ENCODE peak calls at places on chromosomes 5 and 9, in five cellular contexts. U is endodermal cell, E is Peyer's patch, V is endothelial cell, C is ovary. R is an unnamed sample.

GRCh38 chr9:88991066-88992030 is at the start of gene S1PR3:
- DNase-seq in E (no peak), C (peak), U (peak), V (peak), R (peak)

GRCh38 chr5:56279979-56280378 is 46.8 kb upstream of the ANKRD55 start:
- DNase-seq in V (no peak), U (no peak), C (no peak), E (no peak), R (no peak)

GRCh38 chr5:33275921-33276705 is 164.7 kb upstream of the TARS1 start:
- DNase-seq in C (no peak), U (no peak), V (no peak), E (no peak), R (no peak)

GRCh38 chr9:107033974-107034373 is 171.0 kb downstream of the ZNF462 start:
- DNase-seq in E (no peak), U (no peak), V (no peak), C (no peak), R (no peak)

GRCh38 chr5:140202078-140202477 is 27.1 kb downstream of the CYSTM1 start:
- DNase-seq in U (no peak), E (no peak), V (no peak), C (no peak), R (no peak)

GRCh38 chr5:55597014-55597981 is 62.5 kb upstream of the PLPP1 start:
- DNase-seq in V (no peak), C (peak), U (no peak), E (no peak), R (peak)

GRCh38 chr9:136806067-136806466 is 1.7 kb upstream of the RABL6 start:
- DNase-seq in V (no peak), C (no peak), U (no peak), E (no peak), R (no peak)

GRCh38 chr5:11046160-11046559 is 285.1 kb upstream of the DAP start:
- DNase-seq in V (no peak), E (no peak), U (peak), C (no peak), R (no peak)

GRCh38 chr9:93669958-93670207 is 93.5 kb downstream of the PHF2 start:
- DNase-seq in C (peak), V (no peak), E (peak), U (no peak), R (no peak)

GRCh38 chr5:74028406-74028805 is 402.4 kb downstream of the ARHGEF28 start:
- DNase-seq in V (no peak), C (no peak), U (no peak), E (no peak), R (no peak)

GRCh38 chr5:107671742-107672211 is 1.0 kb upstream of the EFNA5 start:
- DNase-seq in V (no peak), E (no peak), U (peak), C (no peak), R (no peak)

GRCh38 chr5:126450388-126450787 is 27.2 kb downstream of the GRAMD2B start:
- DNase-seq in C (no peak), V (no peak), U (no peak), E (no peak), R (no peak)

GRCh38 chr5:90201923-90202322 is 207.6 kb downstream of the CETN3 start:
- DNase-seq in V (no peak), U (no peak), E (no peak), C (no peak), R (no peak)

GRCh38 chr9:97740848-97741821 is 44.0 kb upstream of the XPA start:
- DNase-seq in E (peak), V (peak), U (peak), C (peak), R (no peak)

GRCh38 chr5:111454198-111454606 is 58.1 kb downstream of the STARD4 start:
- DNase-seq in E (no peak), V (no peak), C (no peak), U (no peak), R (no peak)

GRCh38 chr9:130937146-130938076 is 1.6 kb downstream of the FIBCD1 start:
- DNase-seq in V (no peak), E (no peak), C (no peak), U (peak), R (no peak)

GRCh38 chr5:6682239-6682638 is 31.0 kb upstream of the TENT4A start:
- DNase-seq in U (peak), V (no peak), C (no peak), E (no peak), R (no peak)

GRCh38 chr5:143225511-143225910 is 178.0 kb downstream of the NR3C1 start:
- DNase-seq in V (no peak), E (no peak), C (no peak), U (no peak), R (no peak)

GRCh38 chr9:97529363-97530076 is 28.1 kb downstream of the TMOD1 start:
- DNase-seq in V (no peak), E (no peak), U (no peak), C (peak), R (no peak)

GRCh38 chr5:19630875-19631274 is 357.1 kb downstream of the CDH18 start:
- DNase-seq in E (no peak), C (no peak), U (no peak), V (no peak), R (no peak)

GRCh38 chr9:3337515-3337914 is 188.3 kb downstream of the RFX3 start:
- DNase-seq in C (no peak), E (no peak), U (no peak), V (no peak), R (no peak)

DNA sequence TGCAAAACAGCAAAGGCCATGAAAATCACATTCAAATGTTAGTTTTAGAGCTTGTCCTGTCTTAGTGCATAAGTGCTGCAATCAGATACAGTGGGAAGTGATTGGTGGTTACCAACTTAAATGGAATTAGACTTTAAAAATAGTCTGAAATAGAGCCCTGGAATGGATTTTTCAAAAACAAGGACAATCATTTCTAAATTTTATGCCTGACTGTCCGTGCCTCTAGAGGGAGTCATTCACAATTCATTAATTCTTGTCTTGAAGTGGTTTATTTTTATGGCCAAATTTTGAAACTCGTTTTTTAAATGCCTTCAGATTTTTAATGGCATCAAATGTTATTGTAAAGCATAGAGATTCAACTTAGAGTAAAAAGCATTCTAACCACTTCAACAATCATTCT is 561.8 kb upstream of the DAB2 start:
- DNase-seq in C (no peak), E (no peak), U (no peak), V (no peak), R (no peak)
- TF ChIP-seq CTCF in C (no peak), E (no peak), U (peak), V (no peak), R (peak)

DNA sequence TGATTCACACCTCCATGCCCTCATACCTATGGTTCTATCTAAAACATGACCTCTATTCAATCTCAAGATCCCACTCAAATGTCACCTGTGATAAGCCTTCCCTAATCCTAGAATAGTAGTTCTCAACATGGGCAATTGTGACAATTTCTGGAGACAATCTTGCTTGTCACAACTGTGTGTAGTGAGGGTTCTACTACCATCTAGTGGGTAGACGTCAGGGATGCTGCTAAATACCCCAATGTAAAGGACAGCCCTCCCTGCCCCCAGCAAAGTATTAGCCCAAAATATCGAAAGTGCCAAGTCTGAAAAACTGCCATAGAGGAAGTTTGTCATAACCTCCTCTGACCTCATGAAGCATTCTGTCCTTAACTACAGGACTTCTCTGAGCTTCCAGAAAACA is 32.0 kb downstream of the TBCA start:
- DNase-seq in C (no peak), E (no peak), U (no peak), V (no peak), R (no peak)
- TF ChIP-seq CTCF in C (no peak), E (no peak), U (peak), V (no peak), R (no peak)

GRCh38 chr5:148368299-148368698 is 15.5 kb upstream of the FBXO38 start:
- DNase-seq in E (no peak), C (no peak), V (no peak), U (no peak), R (no peak)

GRCh38 chr5:148374693-148375360 is 8.9 kb upstream of the FBXO38 start:
- DNase-seq in E (no peak), C (peak), V (peak), U (peak), R (no peak)

GRCh38 chr5:148376198-148376597 is 7.6 kb upstream of the FBXO38 start:
- DNase-seq in V (no peak), U (no peak), E (no peak), C (no peak), R (no peak)

GRCh38 chr5:148372883-148373282 is 10.9 kb upstream of the FBXO38 start:
- DNase-seq in U (no peak), E (no peak), C (no peak), V (no peak), R (no peak)

DNA sequence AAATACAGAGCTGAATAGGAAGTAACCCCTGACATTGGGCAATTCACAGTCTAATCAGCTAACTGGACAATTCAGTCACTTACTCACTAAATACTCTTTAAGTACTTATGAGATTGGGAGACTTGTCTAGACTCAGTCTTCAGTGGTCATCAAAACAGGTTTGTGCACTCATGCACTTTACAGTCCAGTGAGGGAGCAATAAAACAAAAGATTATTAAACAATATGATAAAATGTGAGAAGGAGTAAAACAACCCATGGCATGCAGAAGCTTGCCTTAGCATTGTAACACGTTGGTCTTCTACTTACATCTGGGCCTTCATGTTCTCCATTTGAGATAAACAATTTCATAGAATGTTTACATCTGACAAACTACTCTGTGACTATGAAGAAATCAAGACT is 11.4 kb upstream of the FBXO38 start:
- DNase-seq in C (no peak), E (no peak), U (no peak), V (no peak), R (no peak)
- TF ChIP-seq CTCF in C (no peak), E (no peak), U (no peak), V (no peak), R (no peak)

GRCh38 chr5:113606298-113607134 is 93.0 kb downstream of the YTHDC2 start:
- DNase-seq in U (peak), V (peak), C (peak), E (no peak), R (no peak)
- TF ChIP-seq CTCF in U (peak), V (peak), C (peak), E (peak), R (peak)

DNA sequence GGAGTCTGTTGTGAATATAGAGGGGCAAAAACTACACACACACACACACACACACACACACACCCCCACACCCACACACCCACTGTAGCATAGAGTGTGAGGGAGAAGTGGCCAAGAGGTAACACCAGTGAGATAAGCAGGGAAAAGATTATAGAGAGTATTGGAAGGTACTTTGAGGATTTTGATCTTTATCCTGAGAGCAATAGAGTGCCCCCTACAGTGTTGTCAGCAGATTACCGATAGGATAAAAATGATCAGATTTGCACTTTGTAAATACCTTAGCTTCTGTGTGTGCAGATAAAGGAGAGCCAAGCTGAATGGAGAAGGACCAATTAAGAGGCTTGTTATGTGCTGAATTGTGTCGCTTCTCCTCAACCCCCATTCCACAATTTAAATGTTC is 32.3 kb downstream of the ERCC6L2 start:
- DNase-seq in V (no peak), E (no peak), C (no peak), U (peak), R (no peak)
- TF ChIP-seq CTCF in V (peak), E (no peak), C (no peak), U (peak), R (no peak)

GRCh38 chr9:80595192-80595591 is 1023.4 kb downstream of the TLE4 start:
- DNase-seq in C (no peak), U (no peak), E (no peak), V (no peak), R (no peak)
- TF ChIP-seq CTCF in C (no peak), U (peak), E (no peak), V (no peak), R (peak)

DNA sequence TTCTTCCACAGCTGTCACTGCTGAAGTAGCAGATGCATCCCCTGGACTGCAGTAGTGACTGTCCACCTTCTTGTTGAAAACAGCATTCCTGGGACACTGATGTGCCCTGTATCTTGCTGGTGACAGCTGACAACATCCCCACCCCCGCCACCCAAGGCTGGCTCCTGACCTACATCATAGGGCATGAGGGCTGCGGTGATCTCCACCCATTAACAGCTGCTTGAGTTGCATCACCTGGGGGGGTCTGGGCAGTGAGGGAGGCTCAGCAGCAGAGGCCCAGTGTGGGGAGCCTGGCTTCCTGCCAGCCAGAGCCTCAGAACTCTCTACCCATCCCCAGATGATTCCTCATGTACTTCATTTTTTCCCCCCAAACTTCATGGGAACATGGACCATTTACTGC is 4.1 kb downstream of the PRUNE2 start:
- DNase-seq in V (no peak), U (peak), C (no peak), E (no peak), R (no peak)
- TF ChIP-seq CTCF in V (no peak), U (no peak), C (no peak), E (no peak), R (no peak)